ENCODE peak calls at places on chromosomes 4 and X, in seven cellular contexts. W is heart left ventricle, C is lung, E is right cardiac atrium, A is sigmoid colon, M is WERI-Rb-1, T is astrocyte. Q is an unnamed sample.

GRCh38 chr4:5489260-5489659 is 219.1 kb downstream of the EVC2 start:
- DNase-seq in M (no peak), W (no peak), E (no peak), C (no peak), A (no peak), T (no peak), Q (no peak)

GRCh38 chr4:17276821-17277220 is 235.1 kb downstream of the QDPR start:
- DNase-seq in C (no peak), T (peak), M (no peak), E (peak), A (no peak), W (peak), Q (no peak)

GRCh38 chr4:159229164-159229563 is 126.3 kb downstream of the RAPGEF2 start:
- DNase-seq in C (no peak), T (peak), W (no peak), A (no peak), E (no peak), M (no peak), Q (no peak)

GRCh38 chr4:38925492-38926418 is 58.1 kb downstream of the FAM114A1 start:
- DNase-seq in T (no peak), M (no peak), E (no peak), A (peak), C (no peak), W (no peak), Q (no peak)

GRCh38 chrX:41441934-41442823 is 5.0 kb upstream of the NYX start:
- DNase-seq in M (no peak), E (peak), T (peak), W (peak), C (peak), A (peak), Q (peak)

GRCh38 chr4:160880186-160880585 is 1283.6 kb downstream of the FSTL5 start:
- DNase-seq in W (no peak), E (no peak), C (no peak), A (no peak), M (no peak), T (no peak), Q (no peak)

GRCh38 chrX:140099221-140099620 is 133.9 kb upstream of the CXorf66 start:
- DNase-seq in M (no peak), T (no peak), A (no peak), C (no peak), W (no peak), E (no peak), Q (no peak)

GRCh38 chr4:159097785-159098184 is 5.1 kb upstream of the RAPGEF2 start:
- DNase-seq in M (no peak), C (no peak), E (no peak), T (no peak), W (no peak), A (no peak), Q (no peak)

GRCh38 chrX:76253432-76253831 is 80.6 kb downstream of the PBDC1 start:
- DNase-seq in C (no peak), M (peak), W (no peak), A (no peak), E (no peak), T (no peak), Q (peak)

DNA sequence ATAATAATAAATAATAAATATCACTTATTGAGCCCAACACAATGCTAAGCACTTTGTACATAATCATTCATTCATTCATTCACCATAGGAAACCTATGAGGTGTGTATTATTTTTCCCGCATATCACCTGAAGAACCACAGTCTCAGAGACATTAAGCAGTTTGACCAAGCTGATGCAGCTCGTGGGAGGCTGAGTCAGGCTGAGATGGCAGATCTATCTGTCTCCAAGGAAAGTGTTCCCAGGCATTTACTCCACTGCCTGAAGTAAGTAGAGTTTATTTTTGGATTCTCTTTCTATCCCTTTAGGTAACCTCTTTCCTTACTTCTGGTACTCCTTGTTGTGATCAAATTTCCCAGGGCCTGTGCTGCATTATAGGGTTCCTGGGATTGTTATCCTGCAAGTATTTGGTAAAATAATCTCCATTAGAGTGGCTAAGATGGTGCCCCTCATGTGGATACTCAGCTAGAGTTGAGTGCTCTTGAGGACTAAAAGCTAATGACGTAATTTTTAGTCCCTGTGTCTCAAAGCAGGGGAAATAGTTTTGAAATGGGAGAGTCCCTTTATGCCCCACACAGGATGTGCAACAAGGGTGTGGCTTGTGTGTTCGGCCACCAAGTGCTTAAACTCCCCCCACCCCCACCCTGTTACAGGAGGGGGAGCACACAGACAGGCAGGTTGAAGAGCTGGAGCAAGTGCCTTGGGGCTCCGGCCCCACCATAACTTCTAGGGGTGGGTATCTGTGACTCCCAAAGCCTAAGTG is 467.0 kb downstream of the STIM2 start:
- DNase-seq in M (no peak), W (no peak), T (no peak), E (no peak), C (no peak), A (no peak), Q (no peak)
- H3K4me3 ChIP-seq in M (no peak), W (no peak), T (no peak), E (no peak), C (no peak), A (no peak), Q (no peak)

GRCh38 chrX:120299928-120300327 is 11.3 kb downstream of the TMEM255A start:
- DNase-seq in C (no peak), W (no peak), M (no peak), T (no peak), A (no peak), E (no peak), Q (no peak)

GRCh38 chrX:120301960-120302359 is 9.3 kb downstream of the TMEM255A start:
- DNase-seq in C (no peak), W (no peak), A (no peak), E (no peak), T (no peak), M (no peak), Q (no peak)

GRCh38 chrX:120304241-120304640 is 7.0 kb downstream of the TMEM255A start:
- DNase-seq in M (no peak), C (no peak), A (no peak), T (no peak), W (no peak), E (no peak), Q (no peak)

GRCh38 chrX:120301497-120301896 is 9.8 kb downstream of the TMEM255A start:
- DNase-seq in M (no peak), C (no peak), W (no peak), A (no peak), T (no peak), E (no peak), Q (no peak)

GRCh38 chrX:120302434-120302833 is 8.8 kb downstream of the TMEM255A start:
- DNase-seq in T (no peak), C (no peak), A (no peak), M (no peak), E (peak), W (no peak), Q (peak)
- H3K4me3 ChIP-seq in T (no peak), C (no peak), A (no peak), M (no peak), E (no peak), W (no peak), Q (no peak)

DNA sequence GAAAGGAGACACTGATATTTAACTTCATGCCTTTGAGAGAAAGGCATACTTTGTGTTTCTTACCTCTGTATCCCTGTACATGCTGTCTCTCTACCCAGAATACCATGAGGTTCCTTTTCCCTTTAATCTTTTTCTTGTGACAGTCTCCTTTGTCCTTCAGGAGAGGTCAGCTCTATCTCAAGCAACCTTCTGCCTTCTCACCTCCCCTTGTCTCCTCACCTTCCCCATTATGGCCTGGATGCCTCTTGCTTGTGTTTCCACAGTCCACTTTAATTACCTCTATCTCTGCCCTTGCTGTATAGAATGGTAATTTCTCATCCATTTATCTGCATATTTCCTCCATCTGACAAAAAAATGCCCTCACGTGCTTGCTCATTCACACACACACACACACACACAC is 28.4 kb downstream of the MSN start:
- DNase-seq in C (no peak), W (no peak), A (no peak), M (no peak), T (no peak), E (no peak), Q (no peak)
- H3K4me3 ChIP-seq in C (no peak), W (no peak), A (no peak), M (no peak), T (no peak), E (no peak), Q (no peak)

DNA sequence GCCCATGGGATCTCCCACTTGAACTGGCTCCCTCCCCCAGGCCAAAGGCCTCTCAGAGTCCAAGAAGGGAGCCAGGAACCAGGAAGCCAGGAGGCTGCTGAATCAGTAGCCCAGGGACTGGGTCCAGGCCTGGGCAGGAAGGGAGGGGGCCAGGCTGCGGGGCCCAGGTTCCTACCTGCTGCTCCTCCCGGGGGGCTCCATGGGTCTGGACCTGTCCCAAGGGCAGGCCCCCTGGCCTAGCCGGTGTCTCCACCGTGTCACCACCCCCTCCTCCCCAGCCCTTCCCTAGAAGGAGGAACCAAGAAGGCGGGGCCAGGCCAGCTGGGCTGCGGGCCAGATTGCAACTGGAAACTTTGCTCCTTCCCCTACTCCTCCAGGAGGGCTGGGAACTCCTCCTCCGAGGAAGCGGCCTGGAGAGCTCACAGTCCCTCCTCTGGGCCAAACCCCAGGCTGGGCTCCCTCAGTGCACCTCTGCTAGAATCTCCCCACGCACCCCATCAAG is at the start of gene IQSEC2:
- DNase-seq in C (peak), E (peak), M (peak), W (peak), T (peak), A (peak), Q (no peak)
- H3K4me3 ChIP-seq in C (peak), E (peak), M (no peak), W (peak), T (peak), A (peak), Q (no peak)

GRCh38 chr4:6942238-6942800 is 32.7 kb downstream of the TBC1D14 start:
- DNase-seq in T (peak), A (no peak), E (no peak), M (no peak), W (no peak), C (peak), Q (peak)
- H3K4me3 ChIP-seq in T (no peak), A (no peak), E (no peak), M (no peak), W (no peak), C (no peak), Q (no peak)

GRCh38 chrX:15675490-15675921 is 10.9 kb upstream of the CLTRN start:
- DNase-seq in M (peak), C (peak), E (peak), A (peak), W (peak), T (no peak), Q (no peak)

GRCh38 chrX:15673970-15674369 is 9.4 kb upstream of the CLTRN start:
- DNase-seq in E (no peak), A (no peak), M (no peak), W (no peak), T (no peak), C (no peak), Q (no peak)

GRCh38 chrX:15674899-15675489 is 10.4 kb upstream of the CLTRN start:
- DNase-seq in T (peak), C (peak), M (peak), A (peak), W (peak), E (peak), Q (peak)

GRCh38 chrX:15672886-15673285 is 8.3 kb upstream of the CLTRN start:
- DNase-seq in W (no peak), M (no peak), E (no peak), A (no peak), C (no peak), T (no peak), Q (no peak)

GRCh38 chrX:15674514-15674898 is 9.9 kb upstream of the CLTRN start:
- DNase-seq in W (peak), C (peak), M (peak), T (no peak), E (peak), A (peak), Q (peak)
- H3K4me3 ChIP-seq in W (peak), C (peak), M (peak), T (peak), E (peak), A (peak), Q (peak)